ENCODE peak calls at places on chromosomes 7 and 10, in four cellular contexts. H is kidney, A is dorsolateral prefrontal cortex, B is fibroblast of the aortic adventitia. W is an unnamed sample.

GRCh38 chr7:21640150-21640549 is 97.3 kb downstream of the DNAH11 start:
- DNase-seq in A (no peak), H (no peak), B (no peak), W (no peak)

GRCh38 chr10:118917701-118918100 is 111.8 kb upstream of the NANOS1 start:
- DNase-seq in A (no peak), H (no peak), B (no peak), W (no peak)

GRCh38 chr7:12719978-12720377 is 32.5 kb downstream of the ARL4A start:
- DNase-seq in B (peak; percentile 47), A (no peak), H (no peak), W (no peak)

GRCh38 chr10:42488416-42488815 is 150.0 kb downstream of the ZNF33B start:
- DNase-seq in A (no peak), B (peak; percentile 16), H (no peak), W (no peak)

GRCh38 chr7:106022193-106022821 is 59.2 kb downstream of the CDHR3 start:
- DNase-seq in H (no peak), B (no peak), A (no peak), W (no peak)

GRCh38 chr10:24882047-24882698 is 70.2 kb downstream of the PRTFDC1 start:
- DNase-seq in B (peak; percentile 63), A (no peak), H (no peak), W (no peak)

GRCh38 chr10:73509695-73510094 is 13.9 kb upstream of the PPP3CB start:
- DNase-seq in H (no peak), A (no peak), B (no peak), W (no peak)

GRCh38 chr7:3835102-3835501 is 534.0 kb downstream of the SDK1 start:
- DNase-seq in A (no peak), B (no peak), H (no peak), W (no peak)

GRCh38 chr10:3426190-3426845 is 253.7 kb upstream of the PITRM1 start:
- DNase-seq in H (no peak), A (no peak), B (peak; percentile 57), W (no peak)

GRCh38 chr7:112021348-112022044 is 184.7 kb downstream of the DOCK4 start:
- DNase-seq in H (no peak), B (no peak), A (no peak), W (no peak)

GRCh38 chr7:112022128-112022527 is 184.1 kb downstream of the DOCK4 start:
- DNase-seq in B (no peak), H (no peak), A (no peak), W (no peak)

GRCh38 chr7:112020800-112021199 is 185.4 kb downstream of the DOCK4 start:
- DNase-seq in A (no peak), H (no peak), B (no peak), W (no peak)

GRCh38 chr7:112019932-112020331 is 186.3 kb downstream of the DOCK4 start:
- DNase-seq in B (no peak), A (no peak), H (no peak), W (no peak)

DNA sequence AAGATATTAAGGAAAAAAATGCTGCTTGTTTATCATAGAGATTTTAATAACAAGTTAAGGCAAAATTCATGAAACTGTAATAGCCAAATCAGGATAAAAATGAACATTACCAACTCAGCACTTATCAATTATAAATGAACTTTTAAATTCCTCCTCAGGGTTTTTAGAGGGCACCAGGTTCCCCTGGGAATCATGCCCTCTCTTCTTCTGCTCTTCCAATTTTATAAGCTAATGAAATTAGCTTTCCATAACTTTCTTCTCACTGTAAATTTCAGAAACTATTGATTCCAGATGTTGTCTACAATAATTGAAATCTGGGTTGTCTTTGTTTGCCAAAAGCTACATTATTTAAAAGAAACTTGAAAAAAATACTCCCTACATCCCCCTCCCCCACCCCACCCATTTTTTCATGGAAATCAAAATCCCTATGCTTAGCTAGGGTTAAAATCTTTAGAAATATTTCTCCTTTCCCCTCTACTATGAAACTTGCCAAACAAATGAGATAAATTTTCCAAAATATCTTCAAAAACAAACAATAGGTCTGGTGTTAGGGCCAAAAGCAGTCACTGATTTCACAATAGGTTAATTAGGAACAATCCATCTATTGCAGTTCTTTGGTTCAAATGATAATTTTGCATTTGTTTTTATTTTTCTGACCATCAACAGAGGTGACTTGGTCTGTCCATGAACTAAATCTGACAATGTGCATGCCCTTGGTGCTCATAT is 187.7 kb downstream of the DOCK4 start:
- DNase-seq in H (no peak), A (no peak), B (peak; percentile 54), W (no peak)
- H3K4me3 ChIP-seq in H (no peak overlapping the region), A (no peak overlapping the region), B (no peak overlapping the region), W (no peak overlapping the region)

DNA sequence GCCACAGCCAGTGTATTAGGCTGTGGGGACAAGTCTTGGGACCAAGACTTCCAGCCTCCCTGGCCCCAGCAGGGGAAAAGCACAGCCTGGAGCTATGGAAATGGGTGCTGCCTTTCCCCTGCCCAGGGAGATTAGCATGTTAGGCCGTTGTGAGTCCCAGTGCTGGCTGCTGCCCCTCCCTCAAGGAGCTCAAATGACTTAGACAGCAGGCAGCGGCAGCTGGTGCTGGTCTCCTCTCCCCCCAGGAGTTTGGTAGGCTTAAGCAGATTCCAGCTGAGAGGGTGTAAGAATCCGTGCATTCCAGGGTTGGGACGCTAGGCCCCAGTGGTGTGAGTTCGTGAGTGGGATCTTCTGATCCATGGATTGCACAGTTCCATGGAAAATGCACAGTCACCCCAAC is 301.5 kb upstream of the PHF14 start:
- DNase-seq in B (no peak), H (peak; percentile 29), A (no peak), W (no peak)
- H3K4me3 ChIP-seq in B (no peak overlapping the region), H (no peak overlapping the region), A (no peak overlapping the region), W (no peak overlapping the region)

GRCh38 chr7:65002972-65003585 is 3.4 kb downstream of the ERV3-1 start:
- DNase-seq in B (no peak), H (no peak), A (no peak), W (no peak)

GRCh38 chr7:65001291-65001814 is 5.1 kb downstream of the ERV3-1 start:
- DNase-seq in H (no peak), B (no peak), A (no peak), W (no peak)

GRCh38 chr7:65006094-65006992 is at the start of gene ERV3-1:
- DNase-seq in B (peak; percentile 93), A (peak; percentile 97), H (peak; percentile 98), W (peak; percentile 91)

GRCh38 chr7:64999165-65000004 is 7.1 kb downstream of the ERV3-1 start:
- DNase-seq in H (no peak), B (peak; percentile 71), A (no peak), W (no peak)

DNA sequence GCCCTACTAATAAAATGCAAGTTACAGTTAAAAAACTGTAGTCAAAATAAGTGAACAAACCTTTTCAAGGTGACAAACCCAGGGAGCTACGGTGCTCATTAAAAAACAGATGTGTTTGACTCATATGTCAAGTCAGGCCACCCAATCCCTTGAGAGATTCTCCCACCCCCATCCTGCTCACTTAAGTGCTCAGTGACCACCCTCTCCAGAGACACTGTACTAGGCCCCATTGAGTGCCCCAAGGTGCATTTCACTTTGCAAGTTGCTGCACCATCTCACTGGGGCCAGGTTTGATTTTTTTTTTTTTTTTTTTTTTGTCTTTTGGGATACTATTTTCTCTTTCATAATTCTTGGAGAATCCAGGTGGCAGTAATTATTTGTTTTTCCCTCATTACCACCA is 1.9 kb downstream of the ERV3-1 start:
- DNase-seq in H (no peak), A (no peak), B (no peak), W (no peak)
- H3K4me3 ChIP-seq in H (no peak overlapping the region), A (no peak overlapping the region), B (no peak overlapping the region), W (no peak overlapping the region)

GRCh38 chr7:144548556-144548955 is 145.1 kb upstream of the NOBOX start:
- DNase-seq in B (no peak), H (no peak), A (no peak), W (no peak)
- H3K4me3 ChIP-seq in B (no peak overlapping the region), H (no peak overlapping the region), A (no peak overlapping the region), W (no peak overlapping the region)

DNA sequence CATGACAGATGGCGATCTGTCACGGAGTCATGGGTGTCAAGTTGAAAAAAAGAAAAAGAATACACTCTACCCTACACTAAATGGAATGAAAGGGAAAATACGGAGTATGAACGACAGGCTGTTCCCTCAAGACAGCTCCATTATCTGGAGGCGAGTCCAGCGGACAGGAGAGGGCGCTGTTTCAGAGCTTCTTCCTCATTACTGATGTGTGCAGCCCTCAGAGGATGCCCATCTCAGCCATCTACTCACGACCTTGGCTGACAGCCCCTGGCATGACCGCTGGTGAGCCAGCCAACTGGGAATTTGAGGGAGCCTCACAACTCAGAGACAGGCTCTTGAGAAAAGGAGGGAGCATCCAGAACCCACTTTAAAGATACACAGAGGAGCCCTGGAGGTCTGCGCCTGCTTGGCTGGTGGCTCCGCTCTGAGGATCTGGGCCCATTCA is 49.6 kb upstream of the SMNDC1 start:
- DNase-seq in B (peak; percentile 85), A (peak; percentile 67), H (peak; percentile 87), W (peak; percentile 84)
- H3K4me3 ChIP-seq in B (no peak overlapping the region), A (no peak overlapping the region), H (no peak overlapping the region), W (no peak overlapping the region)

GRCh38 chr10:44571701-44572100 is 186.8 kb upstream of the CXCL12 start:
- DNase-seq in B (peak; percentile 37), A (no peak), H (no peak), W (no peak)
- H3K4me3 ChIP-seq in B (no peak overlapping the region), A (no peak overlapping the region), H (no peak overlapping the region), W (no peak overlapping the region)

DNA sequence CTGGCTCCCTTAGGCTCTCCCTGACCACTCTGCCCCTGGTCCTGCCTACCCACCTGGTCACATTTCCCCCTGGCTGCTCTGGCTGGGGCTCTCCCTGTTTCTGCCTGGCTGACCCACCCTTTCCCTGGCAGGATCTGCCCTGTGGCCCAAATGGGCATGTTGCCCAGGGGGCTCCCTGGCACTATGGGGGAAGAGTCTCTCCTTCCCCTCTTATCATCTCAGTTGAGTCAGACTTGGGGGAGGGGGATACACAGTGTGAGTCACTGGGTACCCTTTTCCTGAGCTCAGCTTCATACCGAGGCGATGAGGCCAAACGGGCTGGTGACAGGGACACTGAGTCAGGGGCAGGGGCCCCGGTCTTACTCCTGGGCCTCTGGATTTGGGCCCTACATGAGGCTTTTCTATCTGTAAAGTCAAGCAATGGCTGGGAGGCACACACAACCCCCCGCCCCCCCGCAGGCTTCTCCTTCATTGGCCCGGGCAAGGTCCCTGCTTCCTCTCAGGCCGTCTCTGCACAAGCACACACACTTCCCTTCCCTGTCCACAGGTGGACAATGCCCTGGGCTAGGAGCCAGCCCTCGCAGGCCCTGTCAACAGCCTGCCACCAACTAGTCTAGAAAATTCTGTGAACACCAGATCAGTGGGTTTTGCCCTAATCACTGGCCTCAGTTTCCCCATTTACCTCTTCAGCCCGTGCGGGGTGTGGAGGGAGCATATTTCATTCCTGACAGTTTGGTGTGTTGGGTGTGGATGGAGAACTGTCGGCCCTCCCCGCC is 627 bp upstream of the FLNC start:
- DNase-seq in B (peak; percentile 51), H (no peak), A (no peak), W (peak; percentile 72)
- H3K4me3 ChIP-seq in B (peak overlapping the region; percentile 51), H (no peak overlapping the region), A (no peak overlapping the region), W (peak overlapping the region; percentile 27)

GRCh38 chr10:104640339-104641149 is 546 bp upstream of the SORCS3 start:
- DNase-seq in A (peak; percentile 38), H (peak; percentile 52), B (no peak), W (peak; percentile 66)
- H3K4me3 ChIP-seq in A (peak overlapping the region; percentile 48), H (no peak overlapping the region), B (peak overlapping the region; percentile 37), W (peak overlapping the region; percentile 59)

DNA sequence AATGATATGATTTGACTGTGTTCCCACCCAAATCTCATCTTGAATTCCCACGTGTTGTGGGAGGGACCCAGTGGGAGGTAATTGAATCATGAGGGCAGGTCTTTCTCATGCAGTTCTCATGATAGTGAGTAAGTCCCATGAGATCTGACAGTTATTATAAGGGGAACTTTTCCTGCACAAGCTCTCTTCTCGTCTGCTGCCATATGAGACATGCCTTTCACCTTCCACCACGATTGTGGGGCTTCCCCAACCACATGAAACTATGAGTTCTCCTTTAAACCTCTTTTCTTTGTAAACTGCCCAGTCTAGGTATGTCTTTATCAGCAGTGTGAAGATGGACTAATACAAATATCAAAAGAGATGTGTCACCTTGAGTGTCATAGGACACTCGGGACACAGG is 502.7 kb upstream of the PODXL start:
- DNase-seq in A (no peak), B (no peak), H (no peak), W (no peak)
- H3K4me3 ChIP-seq in A (no peak overlapping the region), B (no peak overlapping the region), H (no peak overlapping the region), W (no peak overlapping the region)

GRCh38 chr10:99536400-99537254 is 3.9 kb downstream of the NKX2-3 start:
- DNase-seq in A (no peak), H (no peak), B (no peak), W (peak; percentile 82)
- H3K4me3 ChIP-seq in A (no peak overlapping the region), H (no peak overlapping the region), B (no peak overlapping the region), W (peak overlapping the region; percentile 22)

W was measured in H7.